ENCODE peak calls at places on chromosomes 7 and 10, in seven cellular contexts. R is endothelial cell; T is HEK293T; D is activated CD4-positive, alpha-beta T cell treated with anti-CD3 and anti-CD28 coated beads for 1 hour; C is Kasumi-1; H is anterior cingulate cortex; X is IMR-90. M is an unnamed sample.

GRCh38 chr10:128932071-128932820 is 534.8 kb upstream of the MGMT start:
- DNase-seq in D (no peak), C (no peak), H (no peak), R (peak; percentile 10), T (no peak), X (no peak), M (no peak)

GRCh38 chr7:106009511-106010226 is 46.6 kb downstream of the CDHR3 start:
- DNase-seq in C (peak; percentile 10), R (peak; percentile 85), H (peak; percentile 67), D (peak; percentile 71), X (peak; percentile 98), T (peak; percentile 95), M (peak; percentile 90)

GRCh38 chr7:157944051-157944450 is 607.2 kb downstream of the DNAJB6 start:
- DNase-seq in D (no peak), C (no peak), H (no peak), R (no peak), X (no peak), T (no peak), M (no peak)

GRCh38 chr10:119313645-119314044 is 106.3 kb downstream of the GRK5 start:
- DNase-seq in X (no peak), H (no peak), C (no peak), D (no peak), T (no peak), R (no peak), M (no peak)

GRCh38 chr7:875476-876076 is 778 bp upstream of the GET4 start:
- DNase-seq in R (no peak), C (no peak), T (no peak), X (no peak), H (peak; percentile 48), D (no peak), M (no peak)

GRCh38 chr7:13282377-13282980 is 595.0 kb downstream of the ARL4A start:
- DNase-seq in X (peak; percentile 54), R (no peak), H (no peak), T (no peak), D (no peak), C (peak; percentile 19), M (no peak)

GRCh38 chr10:30840386-30841074 is 191.1 kb downstream of the ZNF438 start:
- DNase-seq in T (no peak), D (no peak), X (peak; percentile 31), R (no peak), H (no peak), C (no peak), M (no peak)

GRCh38 chr10:81018898-81019890 is 481.5 kb downstream of the SH2D4B start:
- DNase-seq in T (peak; percentile 39), C (peak; percentile 86), D (no peak), H (no peak), R (peak; percentile 30), X (peak; percentile 19), M (peak; percentile 21)

GRCh38 chr7:88465586-88465985 is 158.9 kb upstream of the STEAP4 start:
- DNase-seq in H (no peak), R (no peak), T (no peak), D (no peak), C (no peak), X (no peak), M (no peak)

M was measured in glutamatergic neuron.